ENCODE peak calls at places on chromosomes 11 and 22, in four cellular contexts. D is choroid plexus epithelial cell, S is fibroblast of lung, U is SJSA1. G is an unnamed sample.

GRCh38 chr22:32018056-32018455 is 25.0 kb upstream of the SLC5A1 start:
- DNase-seq in D (peak; percentile 80), S (peak; percentile 86), U (no peak), G (no peak)

GRCh38 chr22:20249797-20250354 is 18.2 kb downstream of the RTN4R start:
- DNase-seq in U (no peak), S (peak; percentile 39), D (peak; percentile 46), G (peak; percentile 39)

GRCh38 chr11:89420981-89421380 is 70.2 kb downstream of the NOX4 start:
- DNase-seq in S (no peak), U (no peak), D (no peak), G (no peak)

GRCh38 chr22:42484506-42484905 is 35.1 kb downstream of the RRP7A start:
- DNase-seq in U (no peak), D (no peak), S (no peak), G (no peak)

GRCh38 chr11:78000193-78000592 is 5.7 kb upstream of the INTS4 start:
- DNase-seq in D (peak; percentile 89), S (peak; percentile 70), U (peak; percentile 28), G (peak; percentile 29)

GRCh38 chr22:40654522-40655167 is 18.1 kb upstream of the MRTFA start:
- DNase-seq in D (peak; percentile 71), S (peak; percentile 84), U (no peak), G (peak; percentile 59)

GRCh38 chr11:2583605-2583958 is 116.2 kb downstream of the KCNQ1OT1 start:
- DNase-seq in D (no peak), U (no peak), S (no peak), G (no peak)

GRCh38 chr11:67268036-67268683 is 1.9 kb downstream of the GRK2 start:
- DNase-seq in U (no peak), D (no peak), S (no peak), G (no peak)

GRCh38 chr11:7057641-7058040 is 31.2 kb upstream of the RBMXL2 start:
- DNase-seq in U (no peak), S (no peak), D (no peak), G (no peak)

GRCh38 chr11:117385471-117385870 is 57.8 kb downstream of the CEP164 start:
- DNase-seq in D (no peak), U (no peak), S (no peak), G (no peak)

GRCh38 chr11:9092846-9093778 is 1.7 kb upstream of the SCUBE2 start:
- DNase-seq in U (no peak), D (peak; percentile 17), S (no peak), G (no peak)

GRCh38 chr22:26671317-26672059 is 14.1 kb downstream of the MIAT start:
- DNase-seq in S (no peak), U (no peak), D (no peak), G (no peak)

GRCh38 chr22:24059121-24059520 is 48.0 kb downstream of the CABIN1 start:
- DNase-seq in U (no peak), D (peak; percentile 77), S (peak; percentile 99), G (peak; percentile 87)

GRCh38 chr11:76445122-76446084 is 585 bp downstream of the EMSY start:
- DNase-seq in S (peak; percentile 93), D (peak; percentile 95), U (peak; percentile 87), G (peak; percentile 66)

GRCh38 chr11:27292642-27293020 is 70.4 kb downstream of the CCDC34 start:
- DNase-seq in S (no peak), D (no peak), U (no peak), G (no peak)

GRCh38 chr11:117861151-117862018 is 15.1 kb downstream of the FXYD6 start:
- DNase-seq in D (peak; percentile 26), S (no peak), U (no peak), G (no peak)

GRCh38 chr11:14544611-14545010 is 24.4 kb upstream of the PSMA1 start:
- DNase-seq in U (no peak), D (peak; percentile 65), S (no peak), G (peak; percentile 63)

GRCh38 chr22:30265851-30266444 is 703 bp downstream of the OSM start:
- DNase-seq in S (no peak), D (no peak), U (no peak), G (no peak)

GRCh38 chr11:830295-831131 is 2.2 kb upstream of the CD151 start:
- DNase-seq in U (no peak), S (peak; percentile 63), D (peak; percentile 78), G (no peak)

GRCh38 chr11:1652026-1652425 is 22.5 kb downstream of the KRTAP5-5 start:
- DNase-seq in U (no peak), D (no peak), S (no peak), G (no peak)

GRCh38 chr11:34633990-34634725 is 13.3 kb downstream of the EHF start:
- DNase-seq in D (peak; percentile 55), S (peak; percentile 45), U (no peak), G (no peak)

GRCh38 chr11:62842171-62842717 is 2.9 kb upstream of the WDR74 start:
- DNase-seq in U (no peak), D (peak; percentile 29), S (peak; percentile 27), G (no peak)

GRCh38 chr22:38802671-38803121 is 8.8 kb upstream of the DNAL4 start:
- DNase-seq in D (peak; percentile 97), U (peak; percentile 19), S (peak; percentile 92), G (peak; percentile 79)

GRCh38 chr22:32926600-32926999 is 125.1 kb downstream of the TIMP3 start:
- DNase-seq in U (peak; percentile 28), S (peak; percentile 25), D (peak; percentile 74), G (no peak)

GRCh38 chr11:119318240-119319135 is 1.6 kb upstream of the MCAM start:
- DNase-seq in D (peak; percentile 71), U (peak; percentile 8), S (peak; percentile 81), G (no peak)

GRCh38 chr11:130441726-130442125 is 6.7 kb upstream of the ADAMTS15 start:
- DNase-seq in U (no peak), D (no peak), S (peak; percentile 26), G (no peak)

GRCh38 chr22:46336119-46337078 is 885 bp downstream of the TRMU start:
- DNase-seq in U (no peak), D (peak; percentile 21), S (peak; percentile 23), G (no peak)

GRCh38 chr22:35648066-35649025 is at the start of gene APOL6:
- DNase-seq in D (peak; percentile 90), U (peak; percentile 84), S (peak; percentile 55), G (peak; percentile 54)

GRCh38 chr11:11311169-11311568 is 41.9 kb downstream of the CSNK2A3 start:
- DNase-seq in S (no peak), D (no peak), U (no peak), G (no peak)

GRCh38 chr11:20026629-20027545 is 133.4 kb downstream of the DBX1 start:
- DNase-seq in U (no peak), D (no peak), S (no peak), G (no peak)

GRCh38 chr11:697028-697491 is 1.4 kb downstream of the TMEM80 start:
- DNase-seq in S (peak; percentile 93), U (no peak), D (peak; percentile 91), G (peak; percentile 33)

GRCh38 chr11:16204261-16204660 is 152.1 kb downstream of the SOX6 start:
- DNase-seq in S (no peak), U (no peak), D (no peak), G (no peak)

GRCh38 chr22:45684752-45685359 is 13.2 kb downstream of the ATXN10 start:
- DNase-seq in S (no peak), U (no peak), D (no peak), G (no peak)

GRCh38 chr11:132228756-132229325 is 858.4 kb downstream of the NTM start:
- DNase-seq in S (peak; percentile 70), D (peak; percentile 72), U (no peak), G (no peak)

GRCh38 chr22:34914871-34915270 is 151.1 kb upstream of the ISX start:
- DNase-seq in U (no peak), D (no peak), S (peak; percentile 31), G (no peak)

GRCh38 chr11:83009999-83010398 is 61.7 kb downstream of the RAB30 start:
- DNase-seq in D (no peak), S (no peak), U (no peak), G (no peak)

GRCh38 chr11:83007909-83008580 is 63.7 kb downstream of the RAB30 start:
- DNase-seq in S (peak; percentile 43), D (peak; percentile 39), U (no peak), G (no peak)

GRCh38 chr11:83006877-83007330 is 64.8 kb downstream of the RAB30 start:
- DNase-seq in U (no peak), D (no peak), S (no peak), G (no peak)

GRCh38 chr11:83007477-83007876 is 64.2 kb downstream of the RAB30 start:
- DNase-seq in S (no peak), U (no peak), D (no peak), G (no peak)

GRCh38 chr11:83008581-83008923 is 63.1 kb downstream of the RAB30 start:
- DNase-seq in S (peak; percentile 77), U (no peak), D (peak; percentile 31), G (peak; percentile 36)
- H3K4me3 ChIP-seq in S (no peak overlapping the region), U (no peak overlapping the region), D (no peak overlapping the region), G (no peak overlapping the region)

GRCh38 chr11:128720522-128720985 is 26.7 kb downstream of the FLI1 start:
- DNase-seq in D (peak; percentile 73), U (no peak), S (peak; percentile 62), G (no peak)
- H3K4me3 ChIP-seq in D (peak overlapping the region; percentile 32), U (no peak overlapping the region), S (no peak overlapping the region), G (no peak overlapping the region)

GRCh38 chr11:44596541-44597276 is 31.2 kb downstream of the CD82 start:
- DNase-seq in U (no peak), S (peak; percentile 48), D (no peak), G (no peak)
- H3K4me3 ChIP-seq in U (no peak overlapping the region), S (no peak overlapping the region), D (no peak overlapping the region), G (no peak overlapping the region)

DNA sequence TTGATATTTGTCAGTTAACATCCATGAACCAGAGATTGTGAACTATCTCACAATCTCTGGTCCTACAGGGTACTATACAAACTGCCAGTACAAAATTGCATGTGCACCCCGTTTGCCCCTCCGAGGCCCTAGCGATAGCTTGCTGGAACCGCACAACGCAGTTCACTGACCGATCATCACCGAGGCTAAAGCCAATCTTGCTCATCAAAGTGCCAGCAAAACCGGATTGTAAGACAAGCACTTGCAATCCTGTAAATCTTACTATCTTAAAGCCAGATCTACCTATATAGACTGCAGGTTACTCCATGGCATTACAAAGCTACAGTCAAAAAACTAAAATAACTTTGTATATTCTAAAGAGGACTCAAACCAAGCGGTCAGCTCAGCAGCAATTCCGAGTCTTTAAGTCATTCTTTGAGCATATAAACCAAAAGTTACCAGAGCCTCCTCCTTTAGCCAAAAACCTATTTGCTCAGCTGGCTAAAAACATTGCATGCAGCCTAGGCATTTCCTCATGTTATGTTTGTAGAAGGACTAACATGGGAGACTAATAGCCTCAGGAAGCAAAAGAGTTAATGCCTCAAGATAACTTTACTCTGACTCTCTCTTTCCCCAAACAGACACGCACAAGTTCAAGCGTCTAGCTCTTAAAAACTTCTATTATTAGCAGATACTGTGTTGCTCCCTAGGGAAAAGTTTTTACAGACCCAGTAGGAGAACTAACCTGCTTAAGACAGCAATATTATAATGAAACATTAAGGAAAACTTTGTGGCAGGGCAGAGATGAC is 30.7 kb upstream of the CPT1A start:
- DNase-seq in D (peak; percentile 50), S (peak; percentile 37), U (peak; percentile 33), G (no peak)
- H3K4me3 ChIP-seq in D (no peak overlapping the region), S (no peak overlapping the region), U (no peak overlapping the region), G (no peak overlapping the region)

G was measured in skeletal muscle cell.